ENCODE peak calls at places on chromosomes 7 and 10, in ten cellular contexts. B is EH; P is A549; M is NCI-H1436; K is AG08395; E is CD4-positive, CD25-positive, alpha-beta regulatory T cell; Q is GM10248; C is AG04449; R is NCI-H1105; H is ureter. Y is an unnamed sample.

GRCh38 chr7:24920702-24921679 is 59.0 kb downstream of the OSBPL3 start:
- DNase-seq in Q (no peak), C (no peak), K (no peak), M (no peak), E (no peak), R (no peak), H (no peak), P (no peak), B (no peak), Y (no peak)

GRCh38 chr10:3148994-3149393 is 23.6 kb downstream of the PITRM1 start:
- DNase-seq in P (no peak), C (no peak), K (no peak), E (no peak), Q (no peak), B (no peak), R (no peak), H (no peak), M (no peak), Y (no peak)

GRCh38 chr10:607545-608196 is 81.8 kb downstream of the DIP2C start:
- DNase-seq in B (no peak), R (no peak), H (no peak), P (no peak), Q (no peak), E (no peak), C (no peak), M (no peak), K (peak), Y (no peak)

GRCh38 chr7:42096681-42097637 is 140.1 kb downstream of the GLI3 start:
- DNase-seq in B (peak), P (no peak), R (no peak), M (no peak), H (peak), K (no peak), Q (no peak), E (no peak), C (no peak), Y (no peak)

GRCh38 chr10:124741281-124741921 is 2.8 kb downstream of the FAM53B start:
- DNase-seq in E (peak), K (peak), H (peak), M (peak), B (peak), P (peak), R (no peak), C (no peak), Q (peak), Y (peak)

GRCh38 chr10:53839437-53840039 is 961.5 kb downstream of the PCDH15 start:
- DNase-seq in M (no peak), P (peak), C (no peak), H (no peak), R (no peak), B (no peak), K (no peak), E (no peak), Q (no peak), Y (no peak)

GRCh38 chr10:51918921-51919325 is 219.5 kb upstream of the CSTF2T start:
- DNase-seq in H (no peak), E (no peak), R (no peak), M (no peak), B (no peak), P (no peak), K (peak), C (no peak), Q (no peak), Y (no peak)

GRCh38 chr7:153529100-153529499 is 523.1 kb upstream of the DPP6 start:
- DNase-seq in Q (no peak), M (no peak), C (no peak), K (no peak), H (no peak), B (no peak), E (no peak), R (no peak), P (no peak), Y (no peak)

GRCh38 chr10:77441541-77442175 is 195.9 kb downstream of the KCNMA1 start:
- DNase-seq in P (no peak), C (no peak), M (no peak), E (no peak), H (no peak), B (no peak), K (no peak), Q (no peak), R (no peak), Y (no peak)

GRCh38 chr7:37182011-37182478 is 266.6 kb downstream of the ELMO1 start:
- DNase-seq in Q (peak), M (peak), P (peak), E (peak), B (peak), C (no peak), K (peak), R (peak), H (peak), Y (peak)

GRCh38 chr7:92850506-92850905 is 14.1 kb upstream of the CDK6 start:
- DNase-seq in Q (no peak), M (no peak), C (no peak), H (no peak), R (no peak), P (no peak), B (no peak), E (no peak), K (no peak), Y (no peak)

GRCh38 chr10:91287276-91287675 is 66.8 kb downstream of the PCGF5 start:
- DNase-seq in B (peak), Q (no peak), H (no peak), R (no peak), P (no peak), M (no peak), C (no peak), K (no peak), E (no peak), Y (peak)

GRCh38 chr10:133442967-133443924 is 10.5 kb upstream of the SCART1 start:
- DNase-seq in H (no peak), R (no peak), P (no peak), B (no peak), C (no peak), E (no peak), M (no peak), Q (no peak), K (no peak), Y (no peak)

GRCh38 chr7:2009541-2010001 is 223.2 kb downstream of the MAD1L1 start:
- DNase-seq in P (no peak), Q (no peak), H (no peak), C (no peak), B (no peak), E (no peak), K (no peak), M (no peak), R (no peak), Y (no peak)

GRCh38 chr10:92490387-92490786 is 83.5 kb downstream of the IDE start:
- DNase-seq in P (peak), Q (no peak), C (no peak), E (no peak), R (no peak), K (no peak), H (no peak), B (peak), M (no peak), Y (no peak)

GRCh38 chr7:99437946-99438572 is 539 bp downstream of the PTCD1 start:
- DNase-seq in Q (no peak), P (no peak), K (no peak), R (no peak), B (no peak), M (no peak), E (no peak), H (no peak), C (no peak), Y (no peak)

GRCh38 chr10:85400981-85401695 is 965.5 kb downstream of the GRID1 start:
- DNase-seq in P (no peak), R (no peak), B (no peak), H (no peak), K (no peak), E (no peak), M (no peak), Q (no peak), C (no peak), Y (no peak)

GRCh38 chr10:80454526-80455460 is 683 bp downstream of the TSPAN14 start:
- DNase-seq in K (peak), M (no peak), C (no peak), B (peak), P (no peak), R (no peak), E (no peak), H (no peak), Q (peak), Y (peak)

GRCh38 chr7:33873981-33874750 is 31.2 kb upstream of the BMPER start:
- DNase-seq in K (peak), C (no peak), B (peak), E (no peak), Q (no peak), M (no peak), P (peak), R (no peak), H (no peak), Y (peak)

GRCh38 chr10:126392068-126392467 is 3.8 kb upstream of the ADAM12 start:
- DNase-seq in C (no peak), B (no peak), K (no peak), H (no peak), Q (no peak), P (no peak), E (no peak), R (no peak), M (no peak), Y (no peak)

Y was measured in H54.